ENCODE peak calls at places on chromosomes 16 and 17, in five cellular contexts. W is heart left ventricle, U is sigmoid colon, O is IMR-90, I is kidney. H is an unnamed sample.

GRCh38 chr17:39750131-39751015 is 12.6 kb downstream of the GRB7 start:
- DNase-seq in W (peak), U (peak), O (no peak), I (no peak), H (no peak)

GRCh38 chr17:49525831-49526741 is 31.0 kb downstream of the NGFR start:
- DNase-seq in W (peak), U (peak), O (no peak), I (no peak), H (peak)

GRCh38 chr16:3020604-3021448 is 658 bp downstream of the TNFRSF12A start:
- DNase-seq in W (peak), U (peak), O (peak), I (peak), H (peak)

GRCh38 chr16:67457611-67458010 is 23.3 kb downstream of the ATP6V0D1 start:
- DNase-seq in W (no peak), U (no peak), O (no peak), I (no peak), H (no peak)

GRCh38 chr16:59688006-59688405 is 953.9 kb upstream of the GOT2 start:
- DNase-seq in W (no peak), U (no peak), O (no peak), I (no peak), H (no peak)

GRCh38 chr16:50371936-50372595 is 3.3 kb upstream of the BRD7 start:
- DNase-seq in W (no peak), U (no peak), O (no peak), I (no peak), H (peak)

GRCh38 chr17:21171309-21171922 is 42.5 kb downstream of the TMEM11 start:
- DNase-seq in W (no peak), U (no peak), O (no peak), I (no peak), H (no peak)

GRCh38 chr17:1720856-1721386 is 3.6 kb upstream of the WDR81 start:
- DNase-seq in W (peak), U (peak), O (peak), I (peak), H (peak)

GRCh38 chr16:4846503-4846900 is 586 bp downstream of the GLYR1 start:
- DNase-seq in W (peak), U (peak), O (peak), I (peak), H (peak)

GRCh38 chr17:55292094-55292493 is 27.3 kb downstream of the HLF start:
- DNase-seq in W (no peak), U (no peak), O (no peak), I (no peak), H (no peak)

GRCh38 chr17:30346211-30346831 is 12.5 kb upstream of the TMIGD1 start:
- DNase-seq in W (no peak), U (no peak), O (no peak), I (no peak), H (no peak)

GRCh38 chr16:70511833-70512232 is 11.5 kb downstream of the COG4 start:
- DNase-seq in W (no peak), U (no peak), O (no peak), I (no peak), H (no peak)

GRCh38 chr17:45388604-45389325 is 43.9 kb downstream of the ARHGAP27 start:
- DNase-seq in W (no peak), U (peak), O (peak), I (no peak), H (no peak)

GRCh38 chr17:57612202-57613071 is 132.7 kb downstream of the CCDC182 start:
- DNase-seq in W (no peak), U (no peak), O (no peak), I (no peak), H (no peak)

GRCh38 chr17:68097161-68097805 is 61.7 kb downstream of the KPNA2 start:
- DNase-seq in W (no peak), U (no peak), O (peak), I (no peak), H (no peak)

GRCh38 chr17:6231886-6232767 is 161.9 kb downstream of the WSCD1 start:
- DNase-seq in W (no peak), U (no peak), O (no peak), I (no peak), H (no peak)

GRCh38 chr17:77141846-77142449 is 1.2 kb downstream of the SEC14L1 start:
- DNase-seq in W (no peak), U (peak), O (no peak), I (no peak), H (no peak)

GRCh38 chr17:14203392-14203791 is 33.3 kb downstream of the CDRT15 start:
- DNase-seq in W (no peak), U (no peak), O (peak), I (no peak), H (no peak)

GRCh38 chr17:48722924-48723554 is at the start of gene PRAC2:
- DNase-seq in W (no peak), U (peak), O (no peak), I (no peak), H (no peak)

GRCh38 chr17:82505296-82505695 is 14.2 kb upstream of the FOXK2 start:
- DNase-seq in W (no peak), U (no peak), O (no peak), I (no peak), H (no peak)

GRCh38 chr17:77318491-77319210 is 177.9 kb downstream of the SEC14L1 start:
- DNase-seq in W (no peak), U (peak), O (peak), I (peak), H (peak)

GRCh38 chr16:85565796-85566501 is 47.2 kb upstream of the GSE1 start:
- DNase-seq in W (no peak), U (no peak), O (no peak), I (no peak), H (no peak)

GRCh38 chr17:27284811-27285415 is 9.0 kb upstream of the WSB1 start:
- DNase-seq in W (no peak), U (no peak), O (no peak), I (no peak), H (no peak)

GRCh38 chr16:1794221-1794871 is 841 bp upstream of the IGFALS start:
- DNase-seq in W (peak), U (peak), O (no peak), I (peak), H (no peak)

GRCh38 chr17:19646788-19647696 is 1.5 kb upstream of the ALDH3A2 start:
- DNase-seq in W (no peak), U (no peak), O (no peak), I (no peak), H (no peak)

GRCh38 chr17:6555331-6556120 is 829 bp downstream of the PITPNM3 start:
- DNase-seq in W (no peak), U (no peak), O (peak), I (no peak), H (no peak)

GRCh38 chr16:27678955-27679354 is 129.0 kb downstream of the KATNIP start:
- DNase-seq in W (no peak), U (no peak), O (no peak), I (no peak), H (no peak)

GRCh38 chr17:43940630-43941029 is 1.6 kb downstream of the PPY start:
- DNase-seq in W (peak), U (no peak), O (peak), I (peak), H (no peak)

GRCh38 chr16:69180011-69180338 is 7.0 kb upstream of the SNTB2 start:
- DNase-seq in W (no peak), U (peak), O (no peak), I (no peak), H (no peak)

GRCh38 chr16:3188925-3189825 is 1.2 kb downstream of the OR1F1 start:
- DNase-seq in W (no peak), U (no peak), O (peak), I (no peak), H (no peak)

GRCh38 chr16:85781685-85782370 is 17.5 kb downstream of the EMC8 start:
- DNase-seq in W (peak), U (peak), O (peak), I (no peak), H (peak)

GRCh38 chr17:41307647-41308046 is 1.5 kb downstream of the KRTAP16-1 start:
- DNase-seq in W (no peak), U (no peak), O (no peak), I (peak), H (no peak)

GRCh38 chr17:78624461-78625216 is 47.4 kb upstream of the DNAH17 start:
- DNase-seq in W (no peak), U (no peak), O (no peak), I (no peak), H (no peak)

GRCh38 chr17:2610640-2611175 is 17.3 kb downstream of the PAFAH1B1 start:
- DNase-seq in W (no peak), U (no peak), O (no peak), I (no peak), H (no peak)

GRCh38 chr17:61878520-61878919 is 15.2 kb upstream of the BRIP1 start:
- DNase-seq in W (no peak), U (no peak), O (no peak), I (no peak), H (no peak)

GRCh38 chr16:84618428-84619102 is 687 bp upstream of the COTL1 start:
- DNase-seq in W (peak), U (no peak), O (peak), I (peak), H (no peak)

GRCh38 chr17:30368896-30369720 is 9.6 kb upstream of the CPD start:
- DNase-seq in W (no peak), U (no peak), O (no peak), I (no peak), H (no peak)

GRCh38 chr17:44557653-44558285 is 485 bp downstream of the FZD2 start:
- DNase-seq in W (peak), U (peak), O (peak), I (peak), H (no peak)

GRCh38 chr16:87918866-87919680 is 17.3 kb downstream of the CA5A start:
- DNase-seq in W (peak), U (no peak), O (no peak), I (no peak), H (no peak)

GRCh38 chr16:66269631-66270332 is 96.7 kb upstream of the CDH5 start:
- DNase-seq in W (no peak), U (peak), O (no peak), I (no peak), H (no peak)
- H3K4me3 ChIP-seq in W (peak), U (peak), O (peak), I (peak), H (peak)

DNA sequence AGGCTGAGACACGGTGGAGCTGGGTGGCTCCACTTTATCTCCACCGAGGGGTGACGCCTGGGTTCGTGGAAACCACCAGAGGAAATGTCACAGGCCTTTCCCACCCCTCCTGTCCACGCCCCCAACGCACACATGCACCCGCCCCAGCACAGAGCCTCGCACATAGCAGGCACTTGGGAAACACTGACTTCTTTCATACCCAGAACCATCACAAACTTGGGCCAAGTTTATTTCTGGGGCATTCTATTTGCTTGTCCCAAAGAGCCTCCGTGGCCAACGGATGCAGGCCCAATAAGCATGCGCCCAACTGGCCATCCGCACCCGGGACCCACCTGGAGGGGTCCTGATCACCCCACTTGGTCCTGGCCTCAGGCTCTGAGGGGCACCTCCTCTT is 3.3 kb downstream of the BCAR1 start:
- DNase-seq in W (no peak), U (no peak), O (no peak), I (no peak), H (peak)
- H3K27ac ChIP-seq in W (peak), U (peak), O (peak), I (peak), H (peak)

GRCh38 chr16:54940279-54940604 is 9.6 kb downstream of the IRX5 start:
- DNase-seq in W (no peak), U (no peak), O (no peak), I (no peak), H (no peak)

GRCh38 chr16:54939537-54940278 is 9.0 kb downstream of the IRX5 start:
- DNase-seq in W (no peak), U (no peak), O (no peak), I (peak), H (no peak)

GRCh38 chr16:54937673-54938350 is 7.1 kb downstream of the IRX5 start:
- DNase-seq in W (peak), U (no peak), O (no peak), I (no peak), H (no peak)

GRCh38 chr16:54936979-54937672 is 6.5 kb downstream of the IRX5 start:
- DNase-seq in W (peak), U (no peak), O (no peak), I (peak), H (no peak)

DNA sequence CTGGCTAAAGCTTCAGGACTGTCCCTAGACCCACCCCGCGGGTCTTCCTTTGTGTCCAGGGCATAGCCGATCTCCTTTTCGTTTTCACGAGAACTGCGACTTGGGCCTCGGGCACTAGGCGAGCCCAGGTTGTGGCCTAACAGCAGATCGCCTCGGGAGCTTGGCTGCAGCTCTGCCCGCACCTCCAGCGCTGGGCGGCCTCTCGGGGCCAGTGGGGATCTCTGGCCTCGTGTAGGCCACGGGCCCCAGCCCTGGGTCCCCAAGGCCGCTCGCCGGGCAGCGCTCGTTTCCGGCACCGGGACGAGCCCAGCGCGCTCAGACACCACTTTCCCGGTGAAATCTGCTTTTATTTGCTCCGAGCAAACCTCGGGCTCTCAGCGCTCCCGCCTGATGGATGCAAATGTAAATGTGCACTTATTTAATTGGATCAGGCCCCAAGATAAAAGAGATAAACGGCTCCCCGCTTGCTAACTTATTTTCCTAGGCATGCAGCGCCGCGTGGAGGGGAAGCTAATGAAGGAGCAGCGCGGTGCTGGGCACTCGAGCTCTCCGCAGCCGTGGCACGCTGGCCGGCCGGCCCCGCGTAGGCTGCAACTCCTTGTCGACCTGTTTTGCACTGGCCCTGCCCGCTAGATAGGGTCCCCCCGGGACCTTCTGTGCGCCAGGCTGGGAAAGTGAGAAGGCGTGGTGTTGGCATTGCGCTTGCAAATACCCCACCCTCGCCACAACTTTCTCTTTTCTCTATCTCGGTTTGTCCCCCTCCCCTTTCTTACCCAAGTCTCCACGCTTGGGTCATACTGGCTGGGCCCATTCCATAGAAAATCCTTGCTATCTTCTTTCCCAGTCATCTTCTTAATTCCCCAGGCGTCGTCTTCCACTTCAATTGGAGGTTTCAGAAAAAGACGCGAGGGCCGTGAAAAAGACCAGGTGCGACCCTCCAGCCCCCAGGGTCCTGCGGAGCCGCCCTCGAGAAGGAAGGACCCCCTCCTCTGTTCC is 8.0 kb downstream of the IRX5 start:
- DNase-seq in W (peak), U (no peak), O (no peak), I (peak), H (no peak)
- TF ChIP-seq CTCF in W (no peak), U (no peak), O (no peak), I (no peak), H (no peak)

DNA sequence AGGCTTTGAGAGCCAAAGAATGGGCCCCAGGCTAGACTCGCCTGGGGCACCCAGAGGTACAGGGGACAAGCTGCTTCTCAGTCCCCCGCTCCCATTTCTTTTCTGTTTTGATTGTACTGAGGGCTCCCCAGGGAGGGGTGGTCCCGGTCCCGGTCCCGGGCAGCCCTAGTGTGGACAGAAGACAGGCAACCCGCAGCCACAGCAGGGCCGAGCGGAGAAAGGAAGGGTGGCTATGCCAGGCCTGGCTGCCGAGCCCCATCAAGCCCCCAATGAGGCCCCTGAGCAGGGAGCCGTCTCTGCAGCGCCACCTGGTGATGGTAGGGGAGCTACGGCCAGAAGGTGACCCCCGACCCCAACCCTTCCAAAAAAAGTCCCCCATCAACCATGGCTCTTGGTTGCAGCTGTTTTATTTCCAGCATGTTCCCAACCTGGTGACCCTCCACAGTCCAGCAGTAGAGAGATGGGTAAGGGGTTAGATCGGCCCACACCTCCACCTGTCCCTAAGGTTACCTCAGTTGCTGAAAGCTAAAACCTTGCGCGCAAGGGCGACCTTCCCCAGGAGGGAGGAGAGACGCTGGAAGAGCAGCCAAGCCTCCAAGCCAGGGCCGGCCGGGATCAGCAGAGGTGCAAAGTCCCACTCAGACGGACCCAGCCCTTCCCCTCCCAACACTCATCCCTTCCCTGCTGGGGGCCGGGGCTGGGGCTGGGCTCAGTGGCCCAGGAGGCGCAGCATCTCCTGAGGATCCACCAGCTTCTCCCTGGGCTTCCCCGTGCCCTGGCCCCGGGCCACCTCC is 2.6 kb upstream of the GRIN2C start:
- DNase-seq in W (peak), U (peak), O (peak), I (no peak), H (peak)
- H3K4me3 ChIP-seq in W (peak), U (no peak), O (no peak), I (no peak), H (peak)

GRCh38 chr16:19315889-19316288 is 30.4 kb downstream of the CLEC19A start:
- DNase-seq in W (no peak), U (no peak), O (no peak), I (no peak), H (no peak)
- H3K27ac ChIP-seq in W (no peak), U (no peak), O (no peak), I (no peak), H (no peak)

GRCh38 chr17:4742629-4743028 is 2.9 kb upstream of the CXCL16 start:
- DNase-seq in W (no peak), U (no peak), O (no peak), I (peak), H (no peak)
- TF ChIP-seq CTCF in W (no peak), U (no peak), O (no peak), I (no peak), H (no peak)

GRCh38 chr17:36942031-36942599 is 4.8 kb downstream of the LHX1 start:
- DNase-seq in W (no peak), U (no peak), O (no peak), I (no peak), H (no peak)
- H3K4me3 ChIP-seq in W (peak), U (no peak), O (no peak), I (peak), H (no peak)

GRCh38 chr16:637081-638018 is 1.2 kb upstream of the METTL26 start:
- DNase-seq in W (peak), U (peak), O (peak), I (peak), H (peak)

GRCh38 chr16:636206-637080 is at the start of gene METTL26:
- DNase-seq in W (peak), U (peak), O (peak), I (peak), H (peak)

GRCh38 chr16:638836-639235 is 2.7 kb upstream of the METTL26 start:
- DNase-seq in W (no peak), U (no peak), O (no peak), I (no peak), H (no peak)

GRCh38 chr16:635573-636205 is 416 bp downstream of the METTL26 start:
- DNase-seq in W (no peak), U (no peak), O (no peak), I (no peak), H (no peak)

GRCh38 chr16:638034-638543 is 2.0 kb upstream of the METTL26 start:
- DNase-seq in W (no peak), U (no peak), O (no peak), I (no peak), H (no peak)
- H3K27ac ChIP-seq in W (peak), U (peak), O (no peak), I (peak), H (peak)